ENCODE peak calls at places on chromosomes 3 and 15, in ten cellular contexts. One of them, this sample, is unnamed.

GRCh38 chr15:99438691-99439523 is 126.9 kb upstream of the MEF2A start:
- DNase-seq in NCI-H1105 treated with DMSO at 0.1 percent for 48 hours: no peak
- DNase-seq in amygdala: no peak
- DNase-seq in osteocyte: peak
- DNase-seq in activated T-helper 1 cell treated with anti-CD3 and anti-CD28 coated beads, Interleukin-2, amount 50 U/mL, for 16 hours: no peak
- DNase-seq in stimulated activated CD4-positive, alpha-beta T cell treated with anti-CD3 and anti-CD28 coated beads, Interleukin-15, amount 100 ng/mL, for 1 hour: no peak
- DNase-seq in sciatic nerve: peak
- DNase-seq in right cardiac atrium: peak
- DNase-seq in activated naive CD4-positive, alpha-beta T cell: no peak
- DNase-seq in ascending aorta: peak
- DNase-seq in this sample: no peak

GRCh38 chr15:80403712-80404056 is 498 bp upstream of the ARNT2 start:
- DNase-seq in NCI-H1105 treated with DMSO at 0.1 percent for 48 hours: peak
- DNase-seq in amygdala: peak
- DNase-seq in osteocyte: no peak
- DNase-seq in activated T-helper 1 cell treated with anti-CD3 and anti-CD28 coated beads, Interleukin-2, amount 50 U/mL, for 16 hours: no peak
- DNase-seq in stimulated activated CD4-positive, alpha-beta T cell treated with anti-CD3 and anti-CD28 coated beads, Interleukin-15, amount 100 ng/mL, for 1 hour: no peak
- DNase-seq in sciatic nerve: peak
- DNase-seq in right cardiac atrium: no peak
- DNase-seq in activated naive CD4-positive, alpha-beta T cell: no peak
- DNase-seq in ascending aorta: no peak
- DNase-seq in this sample: no peak

GRCh38 chr3:104437131-104437750 is 929.5 kb upstream of the ALCAM start:
- DNase-seq in NCI-H1105 treated with DMSO at 0.1 percent for 48 hours: no peak
- DNase-seq in amygdala: no peak
- DNase-seq in osteocyte: no peak
- DNase-seq in activated T-helper 1 cell treated with anti-CD3 and anti-CD28 coated beads, Interleukin-2, amount 50 U/mL, for 16 hours: no peak
- DNase-seq in stimulated activated CD4-positive, alpha-beta T cell treated with anti-CD3 and anti-CD28 coated beads, Interleukin-15, amount 100 ng/mL, for 1 hour: no peak
- DNase-seq in sciatic nerve: no peak
- DNase-seq in right cardiac atrium: no peak
- DNase-seq in activated naive CD4-positive, alpha-beta T cell: no peak
- DNase-seq in ascending aorta: no peak
- DNase-seq in this sample: no peak

GRCh38 chr15:58057559-58057958 is 8.0 kb downstream of the ALDH1A2 start:
- DNase-seq in NCI-H1105 treated with DMSO at 0.1 percent for 48 hours: no peak
- DNase-seq in amygdala: no peak
- DNase-seq in osteocyte: no peak
- DNase-seq in activated T-helper 1 cell treated with anti-CD3 and anti-CD28 coated beads, Interleukin-2, amount 50 U/mL, for 16 hours: no peak
- DNase-seq in stimulated activated CD4-positive, alpha-beta T cell treated with anti-CD3 and anti-CD28 coated beads, Interleukin-15, amount 100 ng/mL, for 1 hour: no peak
- DNase-seq in sciatic nerve: no peak
- DNase-seq in right cardiac atrium: no peak
- DNase-seq in activated naive CD4-positive, alpha-beta T cell: no peak
- DNase-seq in ascending aorta: no peak
- DNase-seq in this sample: no peak

GRCh38 chr3:175477651-175478224 is 618.6 kb downstream of the NAALADL2 start:
- DNase-seq in NCI-H1105 treated with DMSO at 0.1 percent for 48 hours: no peak
- DNase-seq in amygdala: no peak
- DNase-seq in osteocyte: no peak
- DNase-seq in activated T-helper 1 cell treated with anti-CD3 and anti-CD28 coated beads, Interleukin-2, amount 50 U/mL, for 16 hours: no peak
- DNase-seq in stimulated activated CD4-positive, alpha-beta T cell treated with anti-CD3 and anti-CD28 coated beads, Interleukin-15, amount 100 ng/mL, for 1 hour: no peak
- DNase-seq in sciatic nerve: no peak
- DNase-seq in right cardiac atrium: no peak
- DNase-seq in activated naive CD4-positive, alpha-beta T cell: no peak
- DNase-seq in ascending aorta: no peak
- DNase-seq in this sample: no peak

GRCh38 chr15:58224068-58224467 is 85.9 kb downstream of the AQP9 start:
- DNase-seq in NCI-H1105 treated with DMSO at 0.1 percent for 48 hours: no peak
- DNase-seq in amygdala: peak
- DNase-seq in osteocyte: no peak
- DNase-seq in activated T-helper 1 cell treated with anti-CD3 and anti-CD28 coated beads, Interleukin-2, amount 50 U/mL, for 16 hours: no peak
- DNase-seq in stimulated activated CD4-positive, alpha-beta T cell treated with anti-CD3 and anti-CD28 coated beads, Interleukin-15, amount 100 ng/mL, for 1 hour: no peak
- DNase-seq in sciatic nerve: no peak
- DNase-seq in right cardiac atrium: peak
- DNase-seq in activated naive CD4-positive, alpha-beta T cell: no peak
- DNase-seq in ascending aorta: no peak
- DNase-seq in this sample: no peak

GRCh38 chr3:129020691-129021090 is 19.6 kb downstream of the EFCC1 start:
- DNase-seq in NCI-H1105 treated with DMSO at 0.1 percent for 48 hours: no peak
- DNase-seq in amygdala: no peak
- DNase-seq in osteocyte: no peak
- DNase-seq in activated T-helper 1 cell treated with anti-CD3 and anti-CD28 coated beads, Interleukin-2, amount 50 U/mL, for 16 hours: no peak
- DNase-seq in stimulated activated CD4-positive, alpha-beta T cell treated with anti-CD3 and anti-CD28 coated beads, Interleukin-15, amount 100 ng/mL, for 1 hour: no peak
- DNase-seq in sciatic nerve: no peak
- DNase-seq in right cardiac atrium: no peak
- DNase-seq in activated naive CD4-positive, alpha-beta T cell: no peak
- DNase-seq in ascending aorta: no peak
- DNase-seq in this sample: no peak

GRCh38 chr3:29335921-29336320 is 55.0 kb downstream of the RBMS3 start:
- DNase-seq in NCI-H1105 treated with DMSO at 0.1 percent for 48 hours: no peak
- DNase-seq in amygdala: no peak
- DNase-seq in osteocyte: no peak
- DNase-seq in activated T-helper 1 cell treated with anti-CD3 and anti-CD28 coated beads, Interleukin-2, amount 50 U/mL, for 16 hours: no peak
- DNase-seq in stimulated activated CD4-positive, alpha-beta T cell treated with anti-CD3 and anti-CD28 coated beads, Interleukin-15, amount 100 ng/mL, for 1 hour: no peak
- DNase-seq in sciatic nerve: no peak
- DNase-seq in right cardiac atrium: no peak
- DNase-seq in activated naive CD4-positive, alpha-beta T cell: no peak
- DNase-seq in ascending aorta: no peak
- DNase-seq in this sample: no peak

GRCh38 chr3:180180795-180181194 is 144.1 kb upstream of the PEX5L start:
- DNase-seq in NCI-H1105 treated with DMSO at 0.1 percent for 48 hours: no peak
- DNase-seq in amygdala: no peak
- DNase-seq in osteocyte: no peak
- DNase-seq in activated T-helper 1 cell treated with anti-CD3 and anti-CD28 coated beads, Interleukin-2, amount 50 U/mL, for 16 hours: no peak
- DNase-seq in stimulated activated CD4-positive, alpha-beta T cell treated with anti-CD3 and anti-CD28 coated beads, Interleukin-15, amount 100 ng/mL, for 1 hour: no peak
- DNase-seq in sciatic nerve: no peak
- DNase-seq in right cardiac atrium: no peak
- DNase-seq in activated naive CD4-positive, alpha-beta T cell: no peak
- DNase-seq in ascending aorta: no peak
- DNase-seq in this sample: no peak

GRCh38 chr15:76298986-76299385 is 12.3 kb downstream of the ETFA start:
- DNase-seq in NCI-H1105 treated with DMSO at 0.1 percent for 48 hours: no peak
- DNase-seq in amygdala: no peak
- DNase-seq in osteocyte: no peak
- DNase-seq in activated T-helper 1 cell treated with anti-CD3 and anti-CD28 coated beads, Interleukin-2, amount 50 U/mL, for 16 hours: no peak
- DNase-seq in stimulated activated CD4-positive, alpha-beta T cell treated with anti-CD3 and anti-CD28 coated beads, Interleukin-15, amount 100 ng/mL, for 1 hour: no peak
- DNase-seq in sciatic nerve: no peak
- DNase-seq in right cardiac atrium: no peak
- DNase-seq in activated naive CD4-positive, alpha-beta T cell: no peak
- DNase-seq in ascending aorta: no peak
- DNase-seq in this sample: no peak

GRCh38 chr3:194976049-194976451 is 290.4 kb downstream of the FAM43A start:
- DNase-seq in NCI-H1105 treated with DMSO at 0.1 percent for 48 hours: no peak
- DNase-seq in amygdala: no peak
- DNase-seq in osteocyte: peak
- DNase-seq in activated T-helper 1 cell treated with anti-CD3 and anti-CD28 coated beads, Interleukin-2, amount 50 U/mL, for 16 hours: no peak
- DNase-seq in stimulated activated CD4-positive, alpha-beta T cell treated with anti-CD3 and anti-CD28 coated beads, Interleukin-15, amount 100 ng/mL, for 1 hour: no peak
- DNase-seq in sciatic nerve: no peak
- DNase-seq in right cardiac atrium: no peak
- DNase-seq in activated naive CD4-positive, alpha-beta T cell: no peak
- DNase-seq in ascending aorta: peak
- DNase-seq in this sample: no peak

GRCh38 chr3:156702367-156702766 is 28.0 kb downstream of the TIPARP start:
- DNase-seq in NCI-H1105 treated with DMSO at 0.1 percent for 48 hours: no peak
- DNase-seq in amygdala: no peak
- DNase-seq in osteocyte: no peak
- DNase-seq in activated T-helper 1 cell treated with anti-CD3 and anti-CD28 coated beads, Interleukin-2, amount 50 U/mL, for 16 hours: no peak
- DNase-seq in stimulated activated CD4-positive, alpha-beta T cell treated with anti-CD3 and anti-CD28 coated beads, Interleukin-15, amount 100 ng/mL, for 1 hour: no peak
- DNase-seq in sciatic nerve: no peak
- DNase-seq in right cardiac atrium: no peak
- DNase-seq in activated naive CD4-positive, alpha-beta T cell: no peak
- DNase-seq in ascending aorta: no peak
- DNase-seq in this sample: no peak

GRCh38 chr3:149955449-149955848 is 15.2 kb downstream of the PFN2 start:
- DNase-seq in NCI-H1105 treated with DMSO at 0.1 percent for 48 hours: no peak
- DNase-seq in amygdala: no peak
- DNase-seq in osteocyte: no peak
- DNase-seq in activated T-helper 1 cell treated with anti-CD3 and anti-CD28 coated beads, Interleukin-2, amount 50 U/mL, for 16 hours: no peak
- DNase-seq in stimulated activated CD4-positive, alpha-beta T cell treated with anti-CD3 and anti-CD28 coated beads, Interleukin-15, amount 100 ng/mL, for 1 hour: no peak
- DNase-seq in sciatic nerve: no peak
- DNase-seq in right cardiac atrium: no peak
- DNase-seq in activated naive CD4-positive, alpha-beta T cell: no peak
- DNase-seq in ascending aorta: no peak
- DNase-seq in this sample: no peak

GRCh38 chr3:24017305-24017704 is 72.2 kb downstream of the NR1D2 start:
- DNase-seq in NCI-H1105 treated with DMSO at 0.1 percent for 48 hours: no peak
- DNase-seq in amygdala: no peak
- DNase-seq in osteocyte: no peak
- DNase-seq in activated T-helper 1 cell treated with anti-CD3 and anti-CD28 coated beads, Interleukin-2, amount 50 U/mL, for 16 hours: no peak
- DNase-seq in stimulated activated CD4-positive, alpha-beta T cell treated with anti-CD3 and anti-CD28 coated beads, Interleukin-15, amount 100 ng/mL, for 1 hour: no peak
- DNase-seq in sciatic nerve: no peak
- DNase-seq in right cardiac atrium: no peak
- DNase-seq in activated naive CD4-positive, alpha-beta T cell: no peak
- DNase-seq in ascending aorta: no peak
- DNase-seq in this sample: no peak

This sample was measured in cortex of kidney.